ENCODE peak calls at places on chromosomes 5 and 9, in five cellular contexts. R is NCI-H2227 treated with DMSO at 0.1 percent for 48 hours; N is stimulated activated naive B cell treated with anti-CD40 and anti-IgM and Interleukin-4, amounts not matched to agents 10 μg/mL and 1 μg/mL and 100 μg/mL, for 72 hours; F is stimulated activated CD8-positive, alpha-beta memory T cell treated with anti-CD3 and anti-CD28 coated beads, Interleukin-4, amount 100 ng/mL, for 24 hours; E is Calu3. U is an unnamed sample.

GRCh38 chr5:178801021-178801420 is 58.7 kb upstream of the ZNF354B start:
- DNase-seq in R (no peak), N (no peak), F (no peak), E (no peak), U (no peak)

GRCh38 chr5:8093669-8094068 is 224.7 kb downstream of the MTRR start:
- DNase-seq in R (no peak), N (no peak), F (no peak), E (no peak), U (no peak)

GRCh38 chr5:129382921-129383672 is 77.0 kb upstream of the ADAMTS19 start:
- DNase-seq in R (no peak), N (no peak), F (no peak), E (no peak), U (no peak)

GRCh38 chr5:172209714-172210113 is 15.7 kb downstream of the EFCAB9 start:
- DNase-seq in R (no peak), N (no peak), F (no peak), E (no peak), U (no peak)

GRCh38 chr5:129664336-129664937 is 83.5 kb upstream of the MINAR2 start:
- DNase-seq in R (no peak), N (no peak), F (peak), E (peak), U (peak)

GRCh38 chr9:68780735-68781134 is 75.7 kb downstream of the PIP5K1B start:
- DNase-seq in R (no peak), N (no peak), F (no peak), E (no peak), U (no peak)

GRCh38 chr5:157184117-157184516 is 3.5 kb downstream of the ITK start:
- DNase-seq in R (no peak), N (no peak), F (no peak), E (no peak), U (no peak)

GRCh38 chr9:124821247-124821623 is 32.0 kb upstream of the WDR38 start:
- DNase-seq in R (no peak), N (no peak), F (no peak), E (no peak), U (no peak)

GRCh38 chr9:34999576-34999975 is 10.0 kb downstream of the DNAJB5 start:
- DNase-seq in R (no peak), N (no peak), F (no peak), E (no peak), U (no peak)

U was measured in GM10248.